ENCODE peak calls at places on chromosome 15, in ten cellular contexts. One of them, this sample, is unnamed.

GRCh38 chr15:25618161-25618560 is 179.3 kb upstream of the UBE3A start:
- DNase-seq in body of pancreas: no peak
- DNase-seq in NAMALWA: no peak
- DNase-seq in activated naive CD4-positive, alpha-beta T cell: no peak
- DNase-seq in activated gamma-delta T cell: no peak
- DNase-seq in NCI-H1092 treated with DMSO at 0.1 percent for 48 hours: no peak
- DNase-seq in mammary epithelial cell: no peak
- DNase-seq in activated CD4-positive, alpha-beta T cell treated with anti-CD3 and anti-CD28 coated beads for 36 hours: no peak
- DNase-seq in OCI-LY7: no peak
- DNase-seq in T-cell: no peak
- DNase-seq in this sample: no peak

GRCh38 chr15:47366884-47367283 is 350.4 kb upstream of the SEMA6D start:
- DNase-seq in body of pancreas: no peak
- DNase-seq in NAMALWA: no peak
- DNase-seq in activated naive CD4-positive, alpha-beta T cell: no peak
- DNase-seq in activated gamma-delta T cell: no peak
- DNase-seq in NCI-H1092 treated with DMSO at 0.1 percent for 48 hours: no peak
- DNase-seq in mammary epithelial cell: no peak
- DNase-seq in activated CD4-positive, alpha-beta T cell treated with anti-CD3 and anti-CD28 coated beads for 36 hours: no peak
- DNase-seq in OCI-LY7: no peak
- DNase-seq in T-cell: no peak
- DNase-seq in this sample: no peak

GRCh38 chr15:75167588-75168076 is 34.0 kb upstream of the C15orf39 start:
- DNase-seq in body of pancreas: no peak
- DNase-seq in NAMALWA: no peak
- DNase-seq in activated naive CD4-positive, alpha-beta T cell: no peak
- DNase-seq in activated gamma-delta T cell: no peak
- DNase-seq in NCI-H1092 treated with DMSO at 0.1 percent for 48 hours: no peak
- DNase-seq in mammary epithelial cell: peak; percentile 83
- DNase-seq in activated CD4-positive, alpha-beta T cell treated with anti-CD3 and anti-CD28 coated beads for 36 hours: peak; percentile 68
- DNase-seq in OCI-LY7: no peak
- DNase-seq in T-cell: no peak
- DNase-seq in this sample: no peak

GRCh38 chr15:98896002-98896721 is 111.4 kb downstream of the PGPEP1L start:
- DNase-seq in body of pancreas: no peak
- DNase-seq in NAMALWA: no peak
- DNase-seq in activated naive CD4-positive, alpha-beta T cell: no peak
- DNase-seq in activated gamma-delta T cell: no peak
- DNase-seq in NCI-H1092 treated with DMSO at 0.1 percent for 48 hours: no peak
- DNase-seq in mammary epithelial cell: peak; percentile 53
- DNase-seq in activated CD4-positive, alpha-beta T cell treated with anti-CD3 and anti-CD28 coated beads for 36 hours: no peak
- DNase-seq in OCI-LY7: no peak
- DNase-seq in T-cell: no peak
- DNase-seq in this sample: no peak

GRCh38 chr15:78950906-78951840 is 6.3 kb upstream of the CTSH start:
- DNase-seq in body of pancreas: no peak
- DNase-seq in NAMALWA: peak; percentile 21
- DNase-seq in activated naive CD4-positive, alpha-beta T cell: no peak
- DNase-seq in activated gamma-delta T cell: no peak
- DNase-seq in NCI-H1092 treated with DMSO at 0.1 percent for 48 hours: no peak
- DNase-seq in mammary epithelial cell: peak; percentile 44
- DNase-seq in activated CD4-positive, alpha-beta T cell treated with anti-CD3 and anti-CD28 coated beads for 36 hours: no peak
- DNase-seq in OCI-LY7: peak; percentile 47
- DNase-seq in T-cell: no peak
- DNase-seq in this sample: no peak

GRCh38 chr15:46280753-46281521 is 646.1 kb downstream of the SQOR start:
- DNase-seq in body of pancreas: no peak
- DNase-seq in NAMALWA: peak; percentile 31
- DNase-seq in activated naive CD4-positive, alpha-beta T cell: no peak
- DNase-seq in activated gamma-delta T cell: no peak
- DNase-seq in NCI-H1092 treated with DMSO at 0.1 percent for 48 hours: peak; percentile 85
- DNase-seq in mammary epithelial cell: no peak
- DNase-seq in activated CD4-positive, alpha-beta T cell treated with anti-CD3 and anti-CD28 coated beads for 36 hours: no peak
- DNase-seq in OCI-LY7: peak; percentile 1
- DNase-seq in T-cell: no peak
- DNase-seq in this sample: no peak

GRCh38 chr15:62545392-62546227 is 380.5 kb upstream of the C2CD4B start:
- DNase-seq in body of pancreas: peak; percentile 61
- DNase-seq in NAMALWA: no peak
- DNase-seq in activated naive CD4-positive, alpha-beta T cell: no peak
- DNase-seq in activated gamma-delta T cell: no peak
- DNase-seq in NCI-H1092 treated with DMSO at 0.1 percent for 48 hours: no peak
- DNase-seq in mammary epithelial cell: peak; percentile 13
- DNase-seq in activated CD4-positive, alpha-beta T cell treated with anti-CD3 and anti-CD28 coated beads for 36 hours: no peak
- DNase-seq in OCI-LY7: no peak
- DNase-seq in T-cell: no peak
- DNase-seq in this sample: peak; percentile 91

GRCh38 chr15:37520026-37520425 is 414.4 kb upstream of the TMCO5A start:
- DNase-seq in body of pancreas: no peak
- DNase-seq in NAMALWA: no peak
- DNase-seq in activated naive CD4-positive, alpha-beta T cell: no peak
- DNase-seq in activated gamma-delta T cell: no peak
- DNase-seq in NCI-H1092 treated with DMSO at 0.1 percent for 48 hours: no peak
- DNase-seq in mammary epithelial cell: no peak
- DNase-seq in activated CD4-positive, alpha-beta T cell treated with anti-CD3 and anti-CD28 coated beads for 36 hours: no peak
- DNase-seq in OCI-LY7: no peak
- DNase-seq in T-cell: no peak
- DNase-seq in this sample: no peak

GRCh38 chr15:52144656-52145055 is 32.1 kb upstream of the BCL2L10 start:
- DNase-seq in body of pancreas: no peak
- DNase-seq in NAMALWA: no peak
- DNase-seq in activated naive CD4-positive, alpha-beta T cell: no peak
- DNase-seq in activated gamma-delta T cell: no peak
- DNase-seq in NCI-H1092 treated with DMSO at 0.1 percent for 48 hours: no peak
- DNase-seq in mammary epithelial cell: peak; percentile 16
- DNase-seq in activated CD4-positive, alpha-beta T cell treated with anti-CD3 and anti-CD28 coated beads for 36 hours: no peak
- DNase-seq in OCI-LY7: no peak
- DNase-seq in T-cell: no peak
- DNase-seq in this sample: no peak

GRCh38 chr15:70510433-70510832 is 252.9 kb downstream of the UACA start:
- DNase-seq in body of pancreas: no peak
- DNase-seq in NAMALWA: no peak
- DNase-seq in activated naive CD4-positive, alpha-beta T cell: no peak
- DNase-seq in activated gamma-delta T cell: no peak
- DNase-seq in NCI-H1092 treated with DMSO at 0.1 percent for 48 hours: no peak
- DNase-seq in mammary epithelial cell: no peak
- DNase-seq in activated CD4-positive, alpha-beta T cell treated with anti-CD3 and anti-CD28 coated beads for 36 hours: no peak
- DNase-seq in OCI-LY7: no peak
- DNase-seq in T-cell: no peak
- DNase-seq in this sample: no peak

GRCh38 chr15:36497903-36498302 is 81.5 kb upstream of the CDIN1 start:
- DNase-seq in body of pancreas: no peak
- DNase-seq in NAMALWA: no peak
- DNase-seq in activated naive CD4-positive, alpha-beta T cell: no peak
- DNase-seq in activated gamma-delta T cell: no peak
- DNase-seq in NCI-H1092 treated with DMSO at 0.1 percent for 48 hours: no peak
- DNase-seq in mammary epithelial cell: no peak
- DNase-seq in activated CD4-positive, alpha-beta T cell treated with anti-CD3 and anti-CD28 coated beads for 36 hours: no peak
- DNase-seq in OCI-LY7: no peak
- DNase-seq in T-cell: no peak
- DNase-seq in this sample: no peak

GRCh38 chr15:23038741-23039150 is 623 bp downstream of the TUBGCP5 start:
- DNase-seq in body of pancreas: no peak
- DNase-seq in NAMALWA: peak; percentile 68
- DNase-seq in activated naive CD4-positive, alpha-beta T cell: no peak
- DNase-seq in activated gamma-delta T cell: no peak
- DNase-seq in NCI-H1092 treated with DMSO at 0.1 percent for 48 hours: peak; percentile 25
- DNase-seq in mammary epithelial cell: peak; percentile 60
- DNase-seq in activated CD4-positive, alpha-beta T cell treated with anti-CD3 and anti-CD28 coated beads for 36 hours: no peak
- DNase-seq in OCI-LY7: no peak
- DNase-seq in T-cell: no peak
- DNase-seq in this sample: no peak